ENCODE peak calls at places on chromosomes 2 and 18, in seven cellular contexts. One of them, this sample, is unnamed.

GRCh38 chr2:200397785-200398184 is 91.3 kb downstream of the SPATS2L start:
- DNase-seq in NB4: no peak
- DNase-seq in NAMALWA: no peak
- DNase-seq in pons: no peak
- DNase-seq in ACHN: peak
- DNase-seq in psoas muscle: no peak
- DNase-seq in MV-4-11: no peak
- DNase-seq in this sample: no peak

GRCh38 chr18:35178260-35178659 is 62.6 kb upstream of the ZNF397 start:
- DNase-seq in NB4: peak
- DNase-seq in NAMALWA: no peak
- DNase-seq in pons: no peak
- DNase-seq in ACHN: peak
- DNase-seq in psoas muscle: no peak
- DNase-seq in MV-4-11: peak
- DNase-seq in this sample: no peak

GRCh38 chr18:44743626-44744025 is 62.9 kb downstream of the SETBP1 start:
- DNase-seq in NB4: no peak
- DNase-seq in NAMALWA: no peak
- DNase-seq in pons: no peak
- DNase-seq in ACHN: no peak
- DNase-seq in psoas muscle: no peak
- DNase-seq in MV-4-11: no peak
- DNase-seq in this sample: no peak

GRCh38 chr2:98698896-98699295 is 32.0 kb downstream of the MGAT4A start:
- DNase-seq in NB4: no peak
- DNase-seq in NAMALWA: no peak
- DNase-seq in pons: no peak
- DNase-seq in ACHN: no peak
- DNase-seq in psoas muscle: no peak
- DNase-seq in MV-4-11: no peak
- DNase-seq in this sample: no peak

GRCh38 chr2:200377774-200378336 is 71.4 kb downstream of the SPATS2L start:
- DNase-seq in NB4: no peak
- DNase-seq in NAMALWA: no peak
- DNase-seq in pons: no peak
- DNase-seq in ACHN: no peak
- DNase-seq in psoas muscle: no peak
- DNase-seq in MV-4-11: no peak
- DNase-seq in this sample: no peak

GRCh38 chr2:12750166-12750905 is 33.6 kb downstream of the TRIB2 start:
- DNase-seq in NB4: no peak
- DNase-seq in NAMALWA: no peak
- DNase-seq in pons: no peak
- DNase-seq in ACHN: no peak
- DNase-seq in psoas muscle: no peak
- DNase-seq in MV-4-11: no peak
- DNase-seq in this sample: no peak

GRCh38 chr2:106534471-106534870 is 47.3 kb downstream of the CD8B2 start:
- DNase-seq in NB4: no peak
- DNase-seq in NAMALWA: no peak
- DNase-seq in pons: no peak
- DNase-seq in ACHN: no peak
- DNase-seq in psoas muscle: no peak
- DNase-seq in MV-4-11: no peak
- DNase-seq in this sample: no peak

GRCh38 chr18:69490813-69491212 is 90.1 kb downstream of the DOK6 start:
- DNase-seq in NB4: no peak
- DNase-seq in NAMALWA: no peak
- DNase-seq in pons: no peak
- DNase-seq in ACHN: no peak
- DNase-seq in psoas muscle: no peak
- DNase-seq in MV-4-11: no peak
- DNase-seq in this sample: no peak

GRCh38 chr2:120134263-120134662 is 88.9 kb downstream of the TMEM185B start:
- DNase-seq in NB4: peak
- DNase-seq in NAMALWA: no peak
- DNase-seq in pons: no peak
- DNase-seq in ACHN: peak
- DNase-seq in psoas muscle: no peak
- DNase-seq in MV-4-11: no peak
- DNase-seq in this sample: no peak

GRCh38 chr2:177467646-177468045 is 75.1 kb downstream of the AGPS start:
- DNase-seq in NB4: peak
- DNase-seq in NAMALWA: no peak
- DNase-seq in pons: no peak
- DNase-seq in ACHN: no peak
- DNase-seq in psoas muscle: no peak
- DNase-seq in MV-4-11: peak
- DNase-seq in this sample: no peak

GRCh38 chr2:18792226-18792629 is 202.9 kb upstream of the NT5C1B start:
- DNase-seq in NB4: no peak
- DNase-seq in NAMALWA: no peak
- DNase-seq in pons: peak
- DNase-seq in ACHN: no peak
- DNase-seq in psoas muscle: no peak
- DNase-seq in MV-4-11: no peak
- DNase-seq in this sample: no peak

GRCh38 chr2:12770569-12770968 is 53.8 kb downstream of the TRIB2 start:
- DNase-seq in NB4: no peak
- DNase-seq in NAMALWA: no peak
- DNase-seq in pons: no peak
- DNase-seq in ACHN: no peak
- DNase-seq in psoas muscle: no peak
- DNase-seq in MV-4-11: no peak
- DNase-seq in this sample: no peak

GRCh38 chr2:62382757-62383156 is 123.2 kb downstream of the TMEM17 start:
- DNase-seq in NB4: no peak
- DNase-seq in NAMALWA: peak
- DNase-seq in pons: no peak
- DNase-seq in ACHN: no peak
- DNase-seq in psoas muscle: no peak
- DNase-seq in MV-4-11: no peak
- DNase-seq in this sample: no peak

GRCh38 chr18:79918089-79919011 is 33.1 kb downstream of the SLC66A2 start:
- DNase-seq in NB4: no peak
- DNase-seq in NAMALWA: no peak
- DNase-seq in pons: no peak
- DNase-seq in ACHN: no peak
- DNase-seq in psoas muscle: peak
- DNase-seq in MV-4-11: no peak
- DNase-seq in this sample: no peak

GRCh38 chr2:104429978-104430740 is 423.8 kb upstream of the POU3F3 start:
- DNase-seq in NB4: no peak
- DNase-seq in NAMALWA: no peak
- DNase-seq in pons: peak
- DNase-seq in ACHN: no peak
- DNase-seq in psoas muscle: no peak
- DNase-seq in MV-4-11: no peak
- DNase-seq in this sample: no peak

GRCh38 chr18:36191286-36191685 is 4.0 kb downstream of the MOCOS start:
- DNase-seq in NB4: no peak
- DNase-seq in NAMALWA: no peak
- DNase-seq in pons: no peak
- DNase-seq in ACHN: no peak
- DNase-seq in psoas muscle: no peak
- DNase-seq in MV-4-11: no peak
- DNase-seq in this sample: no peak

GRCh38 chr2:223929575-223930001 is 15.5 kb downstream of the WDFY1 start:
- DNase-seq in NB4: peak
- DNase-seq in NAMALWA: no peak
- DNase-seq in pons: no peak
- DNase-seq in ACHN: no peak
- DNase-seq in psoas muscle: no peak
- DNase-seq in MV-4-11: peak
- DNase-seq in this sample: peak

GRCh38 chr18:36305375-36305774 is 7.9 kb downstream of the FHOD3 start:
- DNase-seq in NB4: no peak
- DNase-seq in NAMALWA: no peak
- DNase-seq in pons: no peak
- DNase-seq in ACHN: no peak
- DNase-seq in psoas muscle: no peak
- DNase-seq in MV-4-11: no peak
- DNase-seq in this sample: no peak

GRCh38 chr2:72271766-72272615 is 124.3 kb upstream of the CYP26B1 start:
- DNase-seq in NB4: no peak
- DNase-seq in NAMALWA: no peak
- DNase-seq in pons: no peak
- DNase-seq in ACHN: no peak
- DNase-seq in psoas muscle: no peak
- DNase-seq in MV-4-11: no peak
- DNase-seq in this sample: no peak